ENCODE peak calls at places on chromosome 7, in nine cellular contexts. B is neuronal stem cell, J is NT2/D1, V is aorta, I is suprapubic skin, R is AG04450, P is HCT116, C is fibroblast of lung, K is dorsolateral prefrontal cortex. L is an unnamed sample. For H3K27me3, the result is how much of the 10 kb centered on the place peaks cover.

GRCh38 chr7:41732279-41733062 is 29.6 kb upstream of the INHBA start:
- DNase-seq in V (no peak), J (no peak), I (no peak), P (peak), R (no peak), K (no peak), B (no peak), C (no peak), L (no peak)

GRCh38 chr7:143279186-143280098 is 5.3 kb upstream of the TMEM139 start:
- DNase-seq in I (no peak), V (no peak), P (no peak), J (no peak), B (peak), C (peak), K (no peak), R (no peak), L (peak)

GRCh38 chr7:95867309-95867708 is 95.0 kb downstream of the DYNC1I1 start:
- DNase-seq in J (no peak), P (no peak), R (no peak), C (no peak), K (no peak), B (no peak), V (no peak), I (no peak), L (no peak)

GRCh38 chr7:96778263-96778662 is 68.6 kb upstream of the SEM1 start:
- DNase-seq in B (no peak), C (no peak), I (no peak), J (no peak), P (peak), V (no peak), R (no peak), K (no peak), L (no peak)

GRCh38 chr7:50446542-50446960 is 3.6 kb downstream of the FIGNL1 start:
- DNase-seq in B (no peak), C (peak), K (no peak), J (no peak), P (peak), I (no peak), R (peak), V (no peak), L (no peak)

GRCh38 chr7:103154042-103154441 is 5.1 kb upstream of the NAPEPLD start:
- DNase-seq in B (no peak), J (no peak), R (no peak), K (no peak), P (no peak), I (no peak), V (no peak), C (no peak), L (no peak)

GRCh38 chr7:114598946-114599345 is 184.3 kb downstream of the FOXP2 start:
- DNase-seq in R (no peak), B (no peak), P (no peak), C (no peak), I (no peak), K (no peak), J (no peak), V (no peak), L (no peak)

GRCh38 chr7:4842302-4843064 is 19.3 kb downstream of the PAPOLB start:
- DNase-seq in C (no peak), I (peak), J (no peak), B (no peak), K (no peak), V (no peak), P (no peak), R (no peak), L (no peak)

GRCh38 chr7:46173526-46174191 is 252.6 kb upstream of the IGFBP3 start:
- DNase-seq in R (no peak), V (no peak), J (no peak), I (no peak), B (no peak), C (peak), K (no peak), P (no peak), L (no peak)

GRCh38 chr7:47852330-47853245 is 95.7 kb downstream of the PKD1L1 start:
- DNase-seq in V (no peak), P (no peak), R (no peak), B (no peak), I (no peak), K (no peak), J (peak), C (no peak), L (no peak)

GRCh38 chr7:151888716-151889115 is 11.8 kb upstream of the PRKAG2 start:
- DNase-seq in K (no peak), V (no peak), P (no peak), B (no peak), C (no peak), R (no peak), J (no peak), I (no peak), L (no peak)

GRCh38 chr7:135448753-135449152 is 61.1 kb downstream of the CNOT4 start:
- DNase-seq in K (no peak), C (no peak), V (no peak), P (no peak), R (no peak), J (no peak), B (no peak), I (no peak), L (no peak)

GRCh38 chr7:123131556-123132345 is 68.0 kb downstream of the SLC13A1 start:
- DNase-seq in J (no peak), K (no peak), R (no peak), C (no peak), B (no peak), P (no peak), V (no peak), I (no peak), L (no peak)

GRCh38 chr7:94452257-94452656 is 57.4 kb upstream of the CASD1 start:
- DNase-seq in R (no peak), K (no peak), P (no peak), J (no peak), V (no peak), I (no peak), B (no peak), C (no peak), L (no peak)

GRCh38 chr7:45092100-45092930 is 3.5 kb upstream of the NACAD start:
- DNase-seq in I (no peak), B (no peak), R (no peak), V (no peak), K (peak), J (no peak), P (no peak), C (peak), L (peak)

GRCh38 chr7:157000047-157000726 is 10.3 kb downstream of the MNX1 start:
- DNase-seq in K (no peak), J (no peak), C (no peak), P (no peak), V (no peak), I (peak), R (no peak), B (no peak), L (no peak)

GRCh38 chr7:95960706-95961244 is 188.4 kb downstream of the DYNC1I1 start:
- DNase-seq in C (no peak), K (no peak), R (no peak), B (no peak), I (no peak), P (no peak), V (no peak), J (no peak), L (no peak)

GRCh38 chr7:33854951-33855350 is 50.4 kb upstream of the BMPER start:
- DNase-seq in B (no peak), V (no peak), I (no peak), R (peak), J (no peak), C (peak), K (no peak), P (no peak), L (peak)

GRCh38 chr7:1117321-1117928 is 29.5 kb downstream of the GPER1 start:
- DNase-seq in K (no peak), B (no peak), V (no peak), R (no peak), I (no peak), C (no peak), J (no peak), P (no peak), L (no peak)

GRCh38 chr7:101882595-101883564 is 65.5 kb downstream of the CUX1 start:
- DNase-seq in B (no peak), C (peak), V (peak), R (peak), P (peak), J (no peak), K (no peak), I (peak), L (peak)

DNA sequence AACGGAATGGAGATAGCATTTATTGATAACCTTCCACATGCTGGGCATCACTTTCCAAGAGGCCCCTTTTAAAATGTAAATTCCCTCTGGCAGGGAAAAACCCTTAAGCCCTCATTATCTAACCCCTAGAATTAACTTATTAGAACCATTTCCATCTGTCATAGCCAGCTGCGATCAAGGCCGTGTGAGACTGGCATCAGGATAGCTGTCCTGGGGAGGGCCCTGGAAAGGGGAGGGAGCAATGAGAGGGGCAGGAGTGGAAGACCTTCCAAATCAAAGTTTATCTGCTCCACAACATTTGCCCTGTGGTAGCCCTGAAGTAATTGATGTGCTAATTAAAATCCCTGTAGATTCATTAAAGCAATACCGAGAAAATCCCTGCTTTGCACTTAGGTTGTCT is 45.0 kb upstream of the JAZF1 start:
- DNase-seq in C (no peak), V (no peak), I (no peak), K (no peak), J (no peak), P (no peak), R (no peak), B (no peak), L (no peak)
- H3K4me3 ChIP-seq in C (no peak), V (no peak), I (no peak), K (no peak), J (no peak), P (no peak), R (no peak), B (no peak), L (no peak)

DNA sequence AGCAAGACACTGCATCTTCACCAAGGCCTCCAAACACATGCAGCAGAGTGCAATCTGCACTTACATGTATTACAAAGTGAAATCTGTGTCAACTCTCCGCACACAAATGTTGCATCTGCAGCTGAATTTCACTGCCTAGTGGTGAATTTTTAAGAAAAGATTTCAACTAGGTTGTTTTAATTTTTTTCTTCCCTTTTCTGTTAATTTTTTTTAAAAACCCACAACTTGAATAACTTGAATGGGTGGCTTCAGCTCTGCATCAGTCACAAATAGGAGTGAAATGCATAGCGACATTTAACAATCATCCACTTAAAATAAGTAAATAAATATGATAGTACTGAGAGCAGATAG is 5.9 kb downstream of the HOXA13 start:
- DNase-seq in I (no peak), B (no peak), C (no peak), R (no peak), J (no peak), V (no peak), P (no peak), K (no peak), L (no peak)
- H3K27me3 ChIP-seq in I (half or more), B (half or more), C (half or more), R (half or more), J (half or more), V (under half), P (under half), K (half or more), L (under half)

GRCh38 chr7:141264511-141264910 is 190.6 kb downstream of the TMEM178B start:
- DNase-seq in R (no peak), C (no peak), J (no peak), I (no peak), K (no peak), B (no peak), V (no peak), P (no peak), L (no peak)
- H3K4me3 ChIP-seq in R (no peak), C (no peak), J (no peak), I (no peak), K (no peak), B (no peak), V (no peak), P (no peak), L (no peak)

GRCh38 chr7:155361947-155362346 is 64.3 kb downstream of the INSIG1 start:
- DNase-seq in B (no peak), P (no peak), I (peak), K (no peak), J (no peak), R (no peak), V (peak), C (no peak), L (no peak)
- H3K27me3 ChIP-seq in B (under half), P (under half), I (half or more), K (under half), J (under half), R (under half), V (under half), C (under half), L (under half)

DNA sequence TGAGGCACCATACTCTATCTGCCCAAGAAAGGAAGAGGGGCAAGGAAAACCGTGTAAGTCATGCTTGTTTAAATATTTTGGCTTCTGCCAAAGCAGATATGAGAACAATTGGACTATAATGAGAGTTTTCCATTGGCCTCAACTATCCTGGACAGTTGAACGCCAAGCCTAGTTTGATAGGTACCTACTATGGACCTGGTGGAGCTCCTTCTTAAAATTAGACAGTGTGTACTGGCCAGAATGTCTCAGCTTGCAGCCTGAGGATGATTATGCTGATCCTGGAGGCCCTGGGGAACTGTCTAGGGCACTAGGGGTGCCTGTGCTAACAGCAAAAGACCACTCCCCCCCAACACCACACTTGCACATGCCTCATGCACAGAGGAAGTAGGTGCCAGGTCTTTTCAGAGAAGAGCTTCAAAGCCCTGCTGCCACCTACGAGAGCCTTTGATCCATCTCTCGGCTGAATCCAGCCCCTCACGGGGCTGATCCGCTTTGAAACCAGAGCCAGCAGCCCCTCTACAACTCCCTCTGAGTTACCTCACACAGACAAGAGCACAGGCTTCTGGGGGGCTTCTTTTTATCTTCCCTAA is 473.9 kb upstream of the GALNT17 start:
- DNase-seq in I (no peak), R (no peak), J (no peak), B (no peak), C (no peak), V (no peak), K (no peak), P (no peak), L (no peak)
- H3K4me3 ChIP-seq in I (no peak), R (no peak), J (no peak), B (no peak), C (no peak), V (no peak), K (no peak), P (no peak), L (no peak)

GRCh38 chr7:23254051-23254681 is 7.6 kb downstream of the GPNMB start:
- DNase-seq in J (no peak), P (no peak), K (no peak), V (no peak), R (no peak), C (peak), B (no peak), I (no peak), L (no peak)
- H3K27me3 ChIP-seq in J (under half), P (under half), K (under half), V (under half), R (under half), C (under half), B (under half), I (under half), L (under half)

DNA sequence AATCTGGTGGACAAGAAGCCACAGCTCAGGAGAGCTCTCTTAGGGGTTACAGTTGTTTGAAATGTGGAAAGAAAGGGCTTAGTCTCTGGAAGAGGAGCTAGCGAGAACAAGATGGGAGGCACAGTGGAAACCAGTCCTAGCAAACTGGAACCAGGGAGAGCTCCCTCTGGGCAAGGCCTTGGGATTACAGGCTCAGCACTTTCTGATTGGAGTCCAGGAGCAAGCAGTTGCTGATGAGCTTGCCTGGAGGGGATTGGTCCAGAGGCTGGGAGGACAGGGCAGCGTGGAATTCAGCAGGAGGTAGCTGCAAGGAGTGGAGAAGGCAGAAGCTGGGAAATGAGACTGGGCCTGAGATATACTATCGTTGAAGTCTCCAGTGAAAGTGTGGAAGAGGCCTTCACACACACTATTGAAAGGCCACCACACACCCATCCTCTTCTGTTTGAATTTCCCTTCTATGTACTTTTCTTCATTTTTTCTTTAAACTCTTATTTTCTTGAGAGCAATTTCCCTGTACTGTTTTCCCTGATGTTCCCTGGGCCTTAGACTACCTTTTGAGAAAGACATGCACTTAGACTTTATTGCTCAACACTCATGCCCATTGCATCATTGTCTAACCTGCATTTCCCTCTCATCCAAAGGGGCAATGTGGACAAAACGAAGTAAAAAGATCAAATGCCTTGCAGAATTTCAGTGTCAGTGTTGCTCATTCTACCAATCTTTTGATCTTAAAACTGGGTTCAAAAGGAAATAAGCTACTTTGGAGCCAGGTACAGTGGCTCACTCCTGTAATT is 57.8 kb upstream of the LANCL2 start:
- DNase-seq in P (peak), V (no peak), R (no peak), J (no peak), K (no peak), C (peak), I (no peak), B (no peak), L (no peak)
- H3K4me3 ChIP-seq in P (no peak), V (no peak), R (no peak), J (no peak), K (no peak), C (no peak), I (no peak), B (no peak), L (no peak)

L was measured in BJ.